ENCODE peak calls at places on chromosome 19, in eight cellular contexts. H, A, U, J, P, I, C and Y are unnamed samples.

GRCh38 chr19:46351241-46352041 is 4.6 kb downstream of the PPP5C start:
- DNase-seq in H (peak), A (no peak), U (no peak), J (no peak), P (peak), I (no peak), C (no peak), Y (peak)

GRCh38 chr19:18464646-18465045 is 26.7 kb upstream of the ISYNA1 start:
- DNase-seq in H (peak), A (no peak), U (no peak), J (no peak), P (peak), I (no peak), C (peak), Y (peak)

GRCh38 chr19:55486043-55486970 is 1.3 kb downstream of the NAT14 start:
- DNase-seq in H (peak), A (no peak), U (no peak), J (no peak), P (no peak), I (no peak), C (no peak), Y (no peak)

GRCh38 chr19:31530781-31531180 is 181.5 kb upstream of the TSHZ3 start:
- DNase-seq in H (no peak), A (no peak), U (no peak), J (no peak), P (no peak), I (no peak), C (no peak), Y (no peak)

GRCh38 chr19:5246554-5247155 is 94.0 kb downstream of the PTPRS start:
- DNase-seq in H (no peak), A (no peak), U (no peak), J (no peak), P (no peak), I (no peak), C (no peak), Y (no peak)

GRCh38 chr19:45142728-45143115 is 18.1 kb downstream of the NKPD1 start:
- DNase-seq in H (no peak), A (no peak), U (no peak), J (no peak), P (no peak), I (no peak), C (no peak), Y (no peak)

GRCh38 chr19:40143612-40144011 is 47.6 kb upstream of the MAP3K10 start:
- DNase-seq in H (peak), A (peak), U (no peak), J (no peak), P (no peak), I (no peak), C (no peak), Y (no peak)

GRCh38 chr19:29375429-29376093 is 150.2 kb upstream of the VSTM2B start:
- DNase-seq in H (no peak), A (no peak), U (no peak), J (no peak), P (no peak), I (no peak), C (no peak), Y (no peak)

GRCh38 chr19:45691516-45692186 is at the start of gene SNRPD2:
- DNase-seq in H (peak), A (peak), U (peak), J (peak), P (peak), I (peak), C (peak), Y (peak)

GRCh38 chr19:50320596-50320995 is 8.6 kb downstream of the KCNC3 start:
- DNase-seq in H (no peak), A (no peak), U (no peak), J (no peak), P (no peak), I (no peak), C (no peak), Y (no peak)

GRCh38 chr19:41327499-41328156 is 17.7 kb downstream of the CCDC97 start:
- DNase-seq in H (no peak), A (peak), U (peak), J (peak), P (peak), I (peak), C (no peak), Y (no peak)

GRCh38 chr19:55454787-55455243 is 6.6 kb downstream of the ISOC2 start:
- DNase-seq in H (peak), A (no peak), U (no peak), J (peak), P (no peak), I (no peak), C (no peak), Y (peak)

GRCh38 chr19:4455742-4456565 is 1.6 kb downstream of the UBXN6 start:
- DNase-seq in H (peak), A (no peak), U (no peak), J (no peak), P (peak), I (no peak), C (peak), Y (peak)

GRCh38 chr19:49061000-49061399 is 3.5 kb upstream of the CGB7 start:
- DNase-seq in H (no peak), A (no peak), U (no peak), J (no peak), P (no peak), I (no peak), C (no peak), Y (no peak)

GRCh38 chr19:19672816-19673215 is 4.2 kb downstream of the ZNF101 start:
- DNase-seq in H (no peak), A (no peak), U (no peak), J (no peak), P (no peak), I (no peak), C (no peak), Y (no peak)

GRCh38 chr19:12884926-12885748 is 1.9 kb downstream of the KLF1 start:
- DNase-seq in H (peak), A (peak), U (peak), J (peak), P (peak), I (peak), C (no peak), Y (peak)

GRCh38 chr19:33292595-33293254 is 9.6 kb downstream of the CEBPA start:
- DNase-seq in H (peak), A (no peak), U (no peak), J (no peak), P (no peak), I (no peak), C (no peak), Y (peak)

GRCh38 chr19:3625996-3626472 is 556 bp downstream of the CACTIN start:
- DNase-seq in H (no peak), A (no peak), U (no peak), J (no peak), P (no peak), I (no peak), C (no peak), Y (no peak)

GRCh38 chr19:17325881-17326594 is 8.6 kb downstream of the ANO8 start:
- DNase-seq in H (no peak), A (no peak), U (no peak), J (no peak), P (peak), I (no peak), C (no peak), Y (no peak)

GRCh38 chr19:48878219-48879024 is 6.2 kb downstream of the PPP1R15A start:
- DNase-seq in H (peak), A (no peak), U (no peak), J (no peak), P (no peak), I (no peak), C (no peak), Y (peak)

GRCh38 chr19:17346109-17346671 is 8.8 kb downstream of the GTPBP3 start:
- DNase-seq in H (peak), A (no peak), U (peak), J (peak), P (peak), I (peak), C (peak), Y (peak)

GRCh38 chr19:54364775-54365257 is at the start of gene LAIR1:
- DNase-seq in H (no peak), A (peak), U (peak), J (peak), P (no peak), I (peak), C (no peak), Y (no peak)

GRCh38 chr19:19595171-19595701 is 23.3 kb downstream of the PBX4 start:
- DNase-seq in H (peak), A (no peak), U (no peak), J (no peak), P (peak), I (no peak), C (no peak), Y (peak)

GRCh38 chr19:9309974-9310446 is 372 bp upstream of the ZNF699 start:
- DNase-seq in H (peak), A (no peak), U (no peak), J (no peak), P (no peak), I (no peak), C (peak), Y (no peak)

GRCh38 chr19:56699552-56699951 is 28.0 kb upstream of the ZNF835 start:
- DNase-seq in H (no peak), A (no peak), U (no peak), J (no peak), P (no peak), I (no peak), C (no peak), Y (no peak)